ENCODE peak calls at places on chromosomes 16 and 17, in eight cellular contexts. G, P, T, X, B, M, K and U are unnamed samples.

GRCh38 chr17:58387834-58388233 is 29.5 kb downstream of the RNF43 start:
- DNase-seq in T (no peak), B (peak; percentile 27), P (no peak), M (no peak), K (no peak), X (no peak), G (no peak), U (no peak)

GRCh38 chr17:19812407-19812806 is 55.3 kb downstream of the ULK2 start:
- DNase-seq in K (no peak), M (no peak), G (no peak), P (no peak), B (peak; percentile 16), T (no peak), X (no peak), U (no peak)

GRCh38 chr16:87133112-87133850 is 183.9 kb downstream of the C16orf95 start:
- DNase-seq in K (no peak), G (no peak), P (no peak), T (no peak), X (no peak), B (no peak), M (no peak), U (peak; percentile 10)

GRCh38 chr17:66952681-66953638 is 11.5 kb upstream of the CACNG4 start:
- DNase-seq in T (no peak), X (no peak), P (no peak), G (no peak), B (no peak), K (no peak), M (no peak), U (no peak)

GRCh38 chr16:72783716-72784320 is 264.1 kb downstream of the ZFHX3 start:
- DNase-seq in B (peak; percentile 37), K (no peak), G (no peak), X (no peak), M (no peak), P (no peak), T (no peak), U (no peak)

GRCh38 chr17:40364121-40364861 is at the start of gene GJD3:
- DNase-seq in B (no peak), M (no peak), X (no peak), T (no peak), P (no peak), K (no peak), G (no peak), U (peak; percentile 79)

GRCh38 chr16:54945063-54945462 is 14.4 kb downstream of the IRX5 start:
- DNase-seq in T (no peak), M (no peak), X (no peak), P (no peak), K (no peak), B (no peak), G (no peak), U (no peak)

GRCh38 chr17:51000835-51001638 is 119.6 kb downstream of the SPAG9 start:
- DNase-seq in T (no peak), X (no peak), B (peak; percentile 75), M (no peak), G (peak; percentile 9), K (no peak), P (peak; percentile 29), U (no peak)

GRCh38 chr17:73187203-73187769 is 5.6 kb upstream of the COG1 start:
- DNase-seq in P (no peak), B (peak; percentile 41), G (no peak), K (no peak), T (no peak), M (no peak), X (no peak), U (no peak)

GRCh38 chr16:8867483-8868271 is 1.1 kb downstream of the CARHSP1 start:
- DNase-seq in G (no peak), T (peak; percentile 70), X (no peak), B (peak; percentile 54), K (peak; percentile 62), P (no peak), M (no peak), U (peak; percentile 88)

GRCh38 chr16:77723108-77723514 is 797 bp downstream of the NUDT7 start:
- DNase-seq in B (peak; percentile 35), P (no peak), K (peak; percentile 18), M (no peak), X (no peak), G (no peak), T (peak; percentile 67), U (no peak)

GRCh38 chr16:67386861-67387455 is 6.3 kb downstream of the TPPP3 start:
- DNase-seq in G (no peak), X (no peak), B (no peak), T (no peak), P (no peak), M (no peak), K (no peak), U (no peak)

GRCh38 chr17:65292430-65292829 is 155.3 kb downstream of the RGS9 start:
- DNase-seq in G (no peak), X (no peak), P (no peak), K (no peak), B (no peak), T (no peak), M (no peak), U (no peak)

GRCh38 chr17:19242323-19242722 is 5.2 kb downstream of the EPN2 start:
- DNase-seq in B (peak; percentile 22), K (no peak), T (no peak), G (no peak), P (no peak), M (no peak), X (no peak), U (no peak)

GRCh38 chr17:382644-383533 is 30.3 kb upstream of the RPH3AL start:
- DNase-seq in G (no peak), X (no peak), T (no peak), P (no peak), B (peak; percentile 92), M (no peak), K (no peak), U (peak; percentile 6)

GRCh38 chr17:77393274-77393600 is 252.5 kb downstream of the SEC14L1 start:
- DNase-seq in M (no peak), G (no peak), K (no peak), P (no peak), B (no peak), T (no peak), X (no peak), U (no peak)

GRCh38 chr17:40841246-40841645 is 18.8 kb upstream of the KRT10 start:
- DNase-seq in P (no peak), K (no peak), T (no peak), G (no peak), X (no peak), M (no peak), B (peak; percentile 22), U (no peak)

GRCh38 chr16:5580772-5581171 is 483.2 kb upstream of the EEF2KMT start:
- DNase-seq in M (no peak), T (no peak), P (no peak), K (no peak), G (no peak), B (no peak), X (no peak), U (no peak)

GRCh38 chr17:48374650-48375230 is 55.3 kb downstream of the SKAP1 start:
- DNase-seq in X (no peak), B (peak; percentile 26), G (no peak), M (no peak), P (peak; percentile 38), K (no peak), T (peak; percentile 47), U (no peak)

GRCh38 chr17:77129568-77130301 is 11.0 kb upstream of the SEC14L1 start:
- DNase-seq in T (no peak), M (no peak), P (no peak), G (no peak), X (no peak), B (no peak), K (no peak), U (no peak)